ENCODE peak calls at places on chromosomes 16 and 17, in ten cellular contexts. One of them, this sample, is unnamed.

GRCh38 chr17:69269174-69269998 is 40.8 kb upstream of the ABCA10 start:
- DNase-seq in heart left ventricle: no peak
- DNase-seq in Peyer's patch: no peak
- DNase-seq in gastrocnemius medialis: peak; percentile 4
- DNase-seq in right lobe of liver: no peak
- DNase-seq in ovary: no peak
- DNase-seq in A549: no peak
- DNase-seq in IMR-90: peak; percentile 66
- DNase-seq in H1: no peak
- DNase-seq in spleen: no peak
- DNase-seq in this sample: no peak

GRCh38 chr16:10579575-10579964 is 828 bp downstream of the EMP2 start:
- DNase-seq in ovary: no peak
- DNase-seq in heart left ventricle: no peak
- DNase-seq in right lobe of liver: no peak
- DNase-seq in H1: no peak
- DNase-seq in A549: no peak
- DNase-seq in spleen: no peak
- DNase-seq in Peyer's patch: no peak
- DNase-seq in IMR-90: no peak
- DNase-seq in gastrocnemius medialis: no peak
- DNase-seq in this sample: no peak

GRCh38 chr17:50947844-50948514 is 81.8 kb upstream of the TOB1 start:
- DNase-seq in right lobe of liver: peak; percentile 89
- DNase-seq in Peyer's patch: peak; percentile 15
- DNase-seq in IMR-90: no peak
- DNase-seq in H1: no peak
- DNase-seq in A549: no peak
- DNase-seq in ovary: peak; percentile 61
- DNase-seq in gastrocnemius medialis: no peak
- DNase-seq in spleen: peak; percentile 81
- DNase-seq in heart left ventricle: peak; percentile 68
- DNase-seq in this sample: peak; percentile 44

GRCh38 chr17:82016875-82017459 is 5.7 kb downstream of the CENPX start:
- DNase-seq in right lobe of liver: no peak
- DNase-seq in heart left ventricle: no peak
- DNase-seq in Peyer's patch: no peak
- DNase-seq in gastrocnemius medialis: no peak
- DNase-seq in ovary: no peak
- DNase-seq in A549: no peak
- DNase-seq in spleen: no peak
- DNase-seq in IMR-90: no peak
- DNase-seq in H1: no peak
- DNase-seq in this sample: no peak

GRCh38 chr17:8781784-8782575 is 17.2 kb downstream of the MFSD6L start:
- DNase-seq in H1: no peak
- DNase-seq in ovary: no peak
- DNase-seq in IMR-90: no peak
- DNase-seq in Peyer's patch: peak; percentile 5
- DNase-seq in gastrocnemius medialis: no peak
- DNase-seq in spleen: no peak
- DNase-seq in heart left ventricle: no peak
- DNase-seq in A549: no peak
- DNase-seq in right lobe of liver: no peak
- DNase-seq in this sample: no peak

GRCh38 chr16:89185062-89185751 is 13.7 kb downstream of the CDH15 start:
- DNase-seq in IMR-90: no peak
- DNase-seq in A549: no peak
- DNase-seq in heart left ventricle: no peak
- DNase-seq in Peyer's patch: no peak
- DNase-seq in H1: no peak
- DNase-seq in gastrocnemius medialis: no peak
- DNase-seq in spleen: no peak
- DNase-seq in right lobe of liver: peak; percentile 18
- DNase-seq in ovary: no peak
- DNase-seq in this sample: no peak

GRCh38 chr17:81126281-81127132 is 38.8 kb upstream of the PVALEF start:
- DNase-seq in IMR-90: no peak
- DNase-seq in Peyer's patch: no peak
- DNase-seq in ovary: no peak
- DNase-seq in gastrocnemius medialis: no peak
- DNase-seq in right lobe of liver: no peak
- DNase-seq in heart left ventricle: no peak
- DNase-seq in H1: no peak
- DNase-seq in spleen: no peak
- DNase-seq in A549: no peak
- DNase-seq in this sample: no peak

GRCh38 chr17:76867578-76868175 is 527 bp upstream of the MGAT5B start:
- DNase-seq in right lobe of liver: no peak
- DNase-seq in IMR-90: peak; percentile 60
- DNase-seq in ovary: no peak
- DNase-seq in gastrocnemius medialis: no peak
- DNase-seq in Peyer's patch: no peak
- DNase-seq in heart left ventricle: no peak
- DNase-seq in A549: no peak
- DNase-seq in spleen: no peak
- DNase-seq in H1: no peak
- DNase-seq in this sample: no peak

GRCh38 chr17:8649157-8650118 is 18.9 kb upstream of the MYH10 start:
- DNase-seq in A549: no peak
- DNase-seq in gastrocnemius medialis: no peak
- DNase-seq in spleen: no peak
- DNase-seq in right lobe of liver: no peak
- DNase-seq in H1: no peak
- DNase-seq in ovary: no peak
- DNase-seq in Peyer's patch: no peak
- DNase-seq in IMR-90: peak; percentile 95
- DNase-seq in heart left ventricle: peak; percentile 15
- DNase-seq in this sample: peak; percentile 74

GRCh38 chr17:82859431-82860403 is 19.9 kb upstream of the ZNF750 start:
- DNase-seq in Peyer's patch: peak; percentile 53
- DNase-seq in right lobe of liver: no peak
- DNase-seq in A549: peak; percentile 41
- DNase-seq in ovary: no peak
- DNase-seq in heart left ventricle: no peak
- DNase-seq in IMR-90: peak; percentile 70
- DNase-seq in H1: no peak
- DNase-seq in gastrocnemius medialis: no peak
- DNase-seq in spleen: peak; percentile 92
- DNase-seq in this sample: peak; percentile 11

DNA sequence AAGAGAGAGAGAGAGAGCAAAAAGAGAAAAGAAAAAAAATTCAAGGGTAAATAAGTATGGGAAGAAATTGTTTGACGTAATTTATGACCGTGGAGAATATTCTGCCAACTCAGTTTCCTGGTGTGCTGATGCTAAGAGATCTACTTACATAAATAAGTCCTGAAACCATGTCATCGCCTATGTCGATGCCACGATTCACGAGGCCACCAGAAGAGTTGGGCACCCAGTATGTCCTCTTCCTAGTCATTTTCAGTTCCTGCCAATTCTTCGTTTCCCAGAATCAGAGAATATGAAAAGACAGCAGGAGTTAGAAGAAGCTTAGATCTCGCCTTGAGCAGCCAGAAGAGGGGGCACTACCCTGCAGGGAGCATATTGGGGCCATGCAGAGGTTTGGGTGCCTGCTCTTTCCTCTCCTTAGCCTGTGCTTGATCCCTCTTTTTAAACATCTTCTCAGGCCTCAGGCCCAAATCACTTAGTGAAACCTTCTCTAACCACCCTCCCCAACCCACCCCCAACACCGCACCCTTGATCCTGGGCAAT is 12.4 kb upstream of the LONP2 start:
- DNase-seq in ovary: no peak
- DNase-seq in IMR-90: peak; percentile 49
- DNase-seq in gastrocnemius medialis: no peak
- DNase-seq in H1: peak; percentile 29
- DNase-seq in heart left ventricle: no peak
- DNase-seq in A549: peak; percentile 23
- DNase-seq in right lobe of liver: no peak
- DNase-seq in Peyer's patch: no peak
- DNase-seq in spleen: no peak
- DNase-seq in this sample: no peak
- TF ChIP-seq CTCF in ovary: no peak
- TF ChIP-seq CTCF in IMR-90: peak; percentile 63
- TF ChIP-seq CTCF in gastrocnemius medialis: no peak
- TF ChIP-seq CTCF in H1: peak; percentile 75
- TF ChIP-seq CTCF in heart left ventricle: peak; percentile 32
- TF ChIP-seq CTCF in A549: peak; percentile 55
- TF ChIP-seq CTCF in right lobe of liver: peak; percentile 32
- TF ChIP-seq CTCF in Peyer's patch: peak; percentile 29
- TF ChIP-seq CTCF in spleen: no peak
- TF ChIP-seq CTCF in this sample: no peak

DNA sequence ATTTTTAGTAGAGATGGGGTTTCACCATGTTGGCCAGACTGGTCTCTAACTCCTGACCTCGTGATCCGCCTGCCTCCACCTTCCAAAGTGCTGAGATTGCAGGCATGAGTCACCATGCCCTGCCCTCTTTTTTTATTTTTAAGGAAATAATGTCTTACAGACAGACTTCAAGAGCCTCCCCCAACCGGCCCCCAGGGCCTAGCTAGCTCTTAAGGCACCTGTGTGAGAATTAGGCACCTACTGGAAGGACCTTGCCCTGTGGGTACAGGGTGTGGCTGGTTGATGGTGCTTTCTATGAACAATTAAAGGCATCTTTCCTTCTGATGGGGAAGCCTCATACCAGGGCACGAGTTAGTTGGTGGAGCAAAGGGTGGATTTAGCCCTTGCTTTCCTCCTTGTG is 51.3 kb downstream of the MRM1 start:
- DNase-seq in ovary: no peak
- DNase-seq in spleen: no peak
- DNase-seq in IMR-90: no peak
- DNase-seq in heart left ventricle: no peak
- DNase-seq in gastrocnemius medialis: no peak
- DNase-seq in right lobe of liver: no peak
- DNase-seq in Peyer's patch: no peak
- DNase-seq in H1: no peak
- DNase-seq in A549: no peak
- DNase-seq in this sample: no peak
- TF ChIP-seq POLR2A in ovary: no peak
- TF ChIP-seq POLR2A in spleen: no peak
- TF ChIP-seq POLR2A in IMR-90: no peak
- TF ChIP-seq POLR2A in heart left ventricle: no peak
- TF ChIP-seq POLR2A in gastrocnemius medialis: no peak
- TF ChIP-seq POLR2A in right lobe of liver: no peak
- TF ChIP-seq POLR2A in Peyer's patch: no peak
- TF ChIP-seq POLR2A in H1: no peak
- TF ChIP-seq POLR2A in A549: no peak
- TF ChIP-seq POLR2A in this sample: no peak

GRCh38 chr17:39639566-39640458 is 2.9 kb downstream of the STARD3 start:
- DNase-seq in heart left ventricle: no peak
- DNase-seq in spleen: no peak
- DNase-seq in gastrocnemius medialis: no peak
- DNase-seq in Peyer's patch: no peak
- DNase-seq in right lobe of liver: no peak
- DNase-seq in H1: no peak
- DNase-seq in A549: no peak
- DNase-seq in IMR-90: no peak
- DNase-seq in ovary: no peak
- DNase-seq in this sample: no peak
- H3K4me1 ChIP-seq in heart left ventricle: peaks cover 49% of the 10 kb centered on the region
- H3K4me1 ChIP-seq in spleen: peaks cover 92% of the 10 kb centered on the region
- H3K4me1 ChIP-seq in gastrocnemius medialis: peaks cover 50% of the 10 kb centered on the region
- H3K4me1 ChIP-seq in Peyer's patch: no peaks in the 10 kb centered on the region
- H3K4me1 ChIP-seq in right lobe of liver: peaks cover 17% of the 10 kb centered on the region
- H3K4me1 ChIP-seq in H1: peaks cover 19% of the 10 kb centered on the region
- H3K4me1 ChIP-seq in A549: peaks cover 37% of the 10 kb centered on the region
- H3K4me1 ChIP-seq in IMR-90: peaks cover 25% of the 10 kb centered on the region
- H3K4me1 ChIP-seq in ovary: peaks cover 14% of the 10 kb centered on the region
- H3K4me1 ChIP-seq in this sample: peaks cover 19% of the 10 kb centered on the region

GRCh38 chr16:66510711-66511614 is 39.0 kb downstream of the TK2 start:
- DNase-seq in right lobe of liver: peak; percentile 15
- DNase-seq in ovary: peak; percentile 79
- DNase-seq in heart left ventricle: no peak
- DNase-seq in spleen: no peak
- DNase-seq in IMR-90: no peak
- DNase-seq in Peyer's patch: peak; percentile 13
- DNase-seq in gastrocnemius medialis: no peak
- DNase-seq in H1: no peak
- DNase-seq in A549: no peak
- DNase-seq in this sample: peak; percentile 33

GRCh38 chr16:66510298-66510697 is 39.6 kb downstream of the TK2 start:
- DNase-seq in spleen: no peak
- DNase-seq in H1: no peak
- DNase-seq in IMR-90: no peak
- DNase-seq in gastrocnemius medialis: no peak
- DNase-seq in ovary: peak; percentile 44
- DNase-seq in A549: no peak
- DNase-seq in Peyer's patch: no peak
- DNase-seq in heart left ventricle: no peak
- DNase-seq in right lobe of liver: no peak
- DNase-seq in this sample: peak; percentile 12

GRCh38 chr16:66512589-66513404 is 37.1 kb downstream of the TK2 start:
- DNase-seq in right lobe of liver: peak; percentile 79
- DNase-seq in gastrocnemius medialis: no peak
- DNase-seq in ovary: peak; percentile 42
- DNase-seq in spleen: no peak
- DNase-seq in Peyer's patch: peak; percentile 10
- DNase-seq in H1: no peak
- DNase-seq in A549: no peak
- DNase-seq in heart left ventricle: no peak
- DNase-seq in IMR-90: no peak
- DNase-seq in this sample: no peak

GRCh38 chr16:66509576-66509975 is 40.3 kb downstream of the TK2 start:
- DNase-seq in IMR-90: no peak
- DNase-seq in right lobe of liver: no peak
- DNase-seq in ovary: peak; percentile 39
- DNase-seq in spleen: peak; percentile 60
- DNase-seq in gastrocnemius medialis: no peak
- DNase-seq in A549: no peak
- DNase-seq in heart left ventricle: no peak
- DNase-seq in Peyer's patch: peak; percentile 14
- DNase-seq in H1: no peak
- DNase-seq in this sample: peak; percentile 11

DNA sequence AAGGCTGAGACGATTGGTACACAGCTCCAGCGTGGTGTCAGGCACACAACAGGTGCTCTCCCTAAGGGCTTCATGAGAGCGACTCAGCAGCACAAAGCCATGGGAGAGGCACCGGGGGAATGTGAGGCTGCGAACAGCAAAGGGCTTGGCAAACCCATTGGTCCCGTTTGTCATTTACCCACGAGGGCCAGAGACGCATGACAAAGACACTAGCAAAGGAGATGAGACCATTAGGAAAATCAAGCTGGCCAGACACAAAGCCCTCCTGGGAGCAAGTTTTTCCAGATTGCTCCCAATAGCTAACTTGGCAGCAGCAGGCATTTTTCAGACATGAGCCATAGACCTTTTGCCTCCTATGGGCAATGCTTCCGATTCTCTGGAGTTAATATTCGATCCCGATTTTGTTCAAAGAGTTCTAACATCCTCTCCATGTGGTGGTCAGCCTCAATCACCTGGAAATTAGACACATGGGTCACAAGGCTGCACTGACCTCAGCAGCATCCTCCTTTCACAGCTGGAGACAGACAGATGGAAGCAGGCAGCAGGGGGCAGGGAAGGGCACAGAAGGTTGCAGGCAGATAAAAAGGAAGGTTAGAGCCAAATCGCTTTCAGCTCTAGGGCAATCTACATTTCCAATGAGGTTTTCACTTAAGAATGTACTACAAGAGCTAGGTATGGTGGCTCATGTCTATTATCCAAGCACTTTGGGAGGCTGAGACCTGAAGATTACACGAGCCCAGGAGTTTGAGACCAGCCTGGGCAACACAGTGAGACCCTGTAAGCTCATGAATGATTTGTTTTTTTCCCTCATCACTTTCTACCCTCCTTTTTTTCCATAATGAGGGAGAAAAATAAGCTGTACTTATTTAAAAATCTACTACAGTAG is 38.1 kb downstream of the TK2 start:
- DNase-seq in spleen: no peak
- DNase-seq in heart left ventricle: no peak
- DNase-seq in gastrocnemius medialis: no peak
- DNase-seq in ovary: peak; percentile 45
- DNase-seq in IMR-90: peak; percentile 72
- DNase-seq in A549: peak; percentile 64
- DNase-seq in right lobe of liver: peak; percentile 64
- DNase-seq in Peyer's patch: peak; percentile 41
- DNase-seq in H1: peak; percentile 74
- DNase-seq in this sample: peak; percentile 49
- TF ChIP-seq CTCF in spleen: peak; percentile 39
- TF ChIP-seq CTCF in heart left ventricle: no peak
- TF ChIP-seq CTCF in gastrocnemius medialis: no peak
- TF ChIP-seq CTCF in ovary: no peak
- TF ChIP-seq CTCF in IMR-90: no peak
- TF ChIP-seq CTCF in A549: no peak
- TF ChIP-seq CTCF in right lobe of liver: peak; percentile 20
- TF ChIP-seq CTCF in Peyer's patch: peak; percentile 24
- TF ChIP-seq CTCF in H1: peak; percentile 8
- TF ChIP-seq CTCF in this sample: no peak

This sample was measured in uterus.